ENCODE peak calls at places on chromosomes 12 and 14, in four cellular contexts. S is AG09319, N is heart right ventricle, B is BE2C. W is an unnamed sample.
A peak's percentile ranks its signal among the peaks of the same experiment; 100 is the strongest.

GRCh38 chr12:105107176-105107496 is 395 bp upstream of the WASHC4 start:
- DNase-seq in N (no peak), B (no peak), S (no peak), W (no peak)

GRCh38 chr12:111569363-111570089 is 29.6 kb downstream of the ATXN2 start:
- DNase-seq in N (no peak), B (no peak), S (no peak), W (no peak)

GRCh38 chr14:103256406-103256805 is 77.6 kb upstream of the EIF5 start:
- DNase-seq in S (no peak), N (no peak), B (no peak), W (no peak)

GRCh38 chr12:28024231-28024995 is 51.9 kb upstream of the PTHLH start:
- DNase-seq in B (no peak), S (no peak), N (no peak), W (no peak)

GRCh38 chr12:124919646-124920352 is 5.3 kb upstream of the UBC start:
- DNase-seq in S (no peak), N (no peak), B (no peak), W (no peak)

GRCh38 chr12:79614730-79615129 is 76.0 kb downstream of the PAWR start:
- DNase-seq in S (no peak), N (no peak), B (no peak), W (no peak)

GRCh38 chr12:51593539-51593938 is 2.5 kb downstream of the SCN8A start:
- DNase-seq in N (peak; percentile 37), S (peak; percentile 35), B (no peak), W (no peak)

GRCh38 chr12:80317899-80318298 is 126.1 kb upstream of the PTPRQ start:
- DNase-seq in N (no peak), S (no peak), B (no peak), W (no peak)

GRCh38 chr12:47277972-47278448 is 198.3 kb upstream of the AMIGO2 start:
- DNase-seq in B (no peak), N (no peak), S (peak; percentile 46), W (no peak)

GRCh38 chr14:72054929-72055328 is 122.7 kb downstream of the RGS6 start:
- DNase-seq in B (no peak), N (no peak), S (no peak), W (no peak)

GRCh38 chr12:31324845-31325523 is 966 bp downstream of the SINHCAF start:
- DNase-seq in S (no peak), B (peak; percentile 46), N (peak; percentile 58), W (peak; percentile 73)

GRCh38 chr12:82329508-82329907 is 28.7 kb downstream of the CCDC59 start:
- DNase-seq in S (no peak), B (no peak), N (no peak), W (no peak)

GRCh38 chr12:53231859-53232640 is at the start of gene RARG:
- DNase-seq in S (no peak), B (peak; percentile 73), N (no peak), W (no peak)

GRCh38 chr12:67772276-67773169 is 124.0 kb downstream of the DYRK2 start:
- DNase-seq in N (peak; percentile 58), S (no peak), B (peak; percentile 43), W (no peak)

GRCh38 chr12:116797885-116798284 is 59.8 kb downstream of the RNFT2 start:
- DNase-seq in S (no peak), N (peak; percentile 32), B (no peak), W (no peak)

GRCh38 chr14:54535126-54535525 is 25.4 kb downstream of the CGRRF1 start:
- DNase-seq in N (no peak), S (no peak), B (no peak), W (no peak)

GRCh38 chr14:73460691-73461127 is 2.4 kb upstream of the NUMB start:
- DNase-seq in B (peak; percentile 81), S (no peak), N (peak; percentile 64), W (no peak)

GRCh38 chr12:98227162-98227561 is 288.2 kb upstream of the TMPO start:
- DNase-seq in B (no peak), S (no peak), N (no peak), W (no peak)

GRCh38 chr12:31466768-31467167 is 124.2 kb downstream of the DENND5B start:
- DNase-seq in S (no peak), N (no peak), B (no peak), W (no peak)

GRCh38 chr12:116544656-116545055 is 14.5 kb upstream of the MAP1LC3B2 start:
- DNase-seq in B (no peak), N (no peak), S (no peak), W (no peak)

GRCh38 chr12:94930216-94930654 is 73.3 kb downstream of the NDUFA12 start:
- DNase-seq in N (no peak), S (no peak), B (no peak), W (no peak)

GRCh38 chr12:727321-727720 is 25.1 kb upstream of the WNK1 start:
- DNase-seq in S (no peak), N (no peak), B (no peak), W (no peak)

GRCh38 chr14:104749111-104749649 is 3.8 kb upstream of the SIVA1 start:
- DNase-seq in N (no peak), B (no peak), S (no peak), W (no peak)

DNA sequence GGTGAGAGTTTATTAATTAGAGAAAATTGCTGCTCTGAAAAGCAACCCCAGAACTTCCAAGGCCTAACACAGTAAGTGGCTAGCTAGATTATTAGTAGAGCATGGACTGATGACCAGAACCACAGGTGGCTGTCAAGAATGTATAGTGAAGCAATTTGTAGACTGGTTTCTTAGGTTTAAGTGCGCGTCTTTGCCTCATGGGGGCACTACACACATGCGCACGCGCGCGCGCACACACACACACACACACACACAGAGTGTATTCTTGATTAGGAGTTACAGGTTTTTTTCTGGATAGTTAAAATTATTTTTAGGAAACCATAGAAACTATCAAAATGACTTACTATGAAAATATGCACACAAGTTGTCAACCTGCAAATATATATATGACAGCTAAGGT is 66.5 kb downstream of the BHLHE41 start:
- DNase-seq in B (no peak), N (no peak), S (no peak), W (no peak)
- TF ChIP-seq CTCF in B (peak; percentile 20), N (no peak), S (no peak), W (peak; percentile 27)

GRCh38 chr12:59372971-59373370 is 222.9 kb upstream of the SLC16A7 start:
- DNase-seq in N (no peak), S (no peak), B (no peak), W (no peak)
- TF ChIP-seq CTCF in N (no peak), S (peak; percentile 32), B (peak; percentile 20), W (peak; percentile 55)

GRCh38 chr14:40413146-40413545 is 980.9 kb upstream of the FBXO33 start:
- DNase-seq in B (no peak), N (no peak), S (no peak), W (no peak)

GRCh38 chr14:40417777-40418401 is 985.7 kb upstream of the FBXO33 start:
- DNase-seq in S (no peak), N (no peak), B (peak; percentile 19), W (no peak)
- TF ChIP-seq CTCF in S (no peak), N (peak; percentile 46), B (peak; percentile 62), W (peak; percentile 83)

GRCh38 chr14:77320238-77320935 is at the start of gene POMT2:
- DNase-seq in B (peak; percentile 97), N (peak; percentile 93), S (peak; percentile 52), W (peak; percentile 95)
- TF ChIP-seq CTCF in B (no peak), N (peak; percentile 57), S (no peak), W (peak; percentile 77)

GRCh38 chr12:76055393-76055792 is 23.8 kb upstream of the PHLDA1 start:
- DNase-seq in N (no peak), S (no peak), B (no peak), W (no peak)
- TF ChIP-seq CTCF in N (no peak), S (no peak), B (no peak), W (peak; percentile 39)

DNA sequence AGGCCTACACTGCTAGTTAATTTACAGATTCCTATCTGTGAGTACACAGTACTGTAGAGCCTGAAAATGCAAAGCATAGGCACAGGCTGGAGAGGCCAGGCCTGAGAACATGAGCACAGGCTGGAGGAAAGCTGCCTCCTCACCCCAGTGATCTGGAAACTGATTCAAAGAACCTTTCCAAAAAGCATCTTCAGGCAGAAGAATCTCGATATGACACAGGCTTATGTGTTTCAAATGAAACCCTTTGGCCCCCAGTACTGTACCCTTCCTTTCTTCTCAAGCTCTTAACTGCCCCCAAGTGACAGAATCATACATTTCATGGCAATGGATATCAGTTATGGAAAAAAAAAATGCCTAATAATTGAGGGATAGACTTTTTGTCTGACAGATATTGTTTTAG is 122.0 kb downstream of the KCNC2 start:
- DNase-seq in B (no peak), N (no peak), S (no peak), W (no peak)
- TF ChIP-seq CTCF in B (peak; percentile 12), N (no peak), S (no peak), W (peak; percentile 33)

GRCh38 chr14:100271247-100271939 is 32.4 kb downstream of the YY1 start:
- DNase-seq in B (peak; percentile 55), S (no peak), N (no peak), W (no peak)
- TF ChIP-seq CTCF in B (peak; percentile 61), S (peak; percentile 34), N (no peak), W (peak; percentile 57)